ENCODE peak calls at places on chromosomes 1 and 21, in eight cellular contexts. W is GM12878, V is H1, J is HepG2, K is stomach, O is esophagus muscularis mucosa, X is sigmoid colon, R is breast epithelium. H is an unnamed sample.

GRCh38 chr1:168084396-168085231 is 52.1 kb downstream of the GPR161 start:
- DNase-seq in J (peak), K (peak), O (peak), W (no peak), R (no peak), V (peak), X (peak), H (peak)

GRCh38 chr21:29942033-29942432 is 2.2 kb upstream of the GRIK1 start:
- DNase-seq in V (no peak), W (no peak), R (no peak), K (no peak), X (no peak), O (no peak), J (no peak), H (no peak)

GRCh38 chr1:247332215-247332900 is 691 bp upstream of the ZNF496 start:
- DNase-seq in J (no peak), O (no peak), R (peak), X (peak), K (peak), W (no peak), V (no peak), H (peak)

GRCh38 chr1:157085416-157085815 is 14.2 kb downstream of the ETV3L start:
- DNase-seq in X (no peak), K (no peak), W (no peak), V (no peak), O (no peak), J (no peak), R (no peak), H (no peak)

GRCh38 chr1:209585672-209586071 is 2.2 kb downstream of the CAMK1G start:
- DNase-seq in X (peak), J (no peak), K (peak), R (no peak), O (no peak), V (no peak), W (no peak), H (peak)

GRCh38 chr1:183195146-183195571 is 9.1 kb downstream of the LAMC2 start:
- DNase-seq in J (no peak), R (no peak), V (no peak), K (no peak), O (no peak), X (no peak), W (no peak), H (no peak)

GRCh38 chr1:97192872-97193572 is 471.4 kb downstream of the PTBP2 start:
- DNase-seq in V (no peak), J (no peak), K (peak), O (no peak), W (no peak), X (no peak), R (peak), H (no peak)

GRCh38 chr1:78533536-78533935 is 42.8 kb downstream of the PTGFR start:
- DNase-seq in X (no peak), V (no peak), R (no peak), O (no peak), J (no peak), K (no peak), W (no peak), H (no peak)

GRCh38 chr1:21244986-21245687 is 45.1 kb downstream of the ECE1 start:
- DNase-seq in V (no peak), J (no peak), W (no peak), K (no peak), R (no peak), X (no peak), O (no peak), H (no peak)

GRCh38 chr1:119787776-119788175 is 19.1 kb upstream of the HMGCS2 start:
- DNase-seq in O (peak), W (no peak), X (no peak), R (no peak), K (no peak), V (no peak), J (no peak), H (no peak)

GRCh38 chr1:21338568-21339401 is 48.5 kb upstream of the ECE1 start:
- DNase-seq in R (peak), O (no peak), W (no peak), V (no peak), K (peak), J (peak), X (peak), H (peak)

GRCh38 chr21:28875078-28875477 is 117.6 kb downstream of the LTN1 start:
- DNase-seq in O (no peak), R (no peak), V (no peak), W (no peak), J (no peak), X (no peak), K (no peak), H (no peak)

GRCh38 chr1:243842978-243843490 is 7.0 kb downstream of the AKT3 start:
- DNase-seq in J (no peak), R (no peak), O (no peak), K (no peak), V (no peak), X (no peak), W (no peak), H (no peak)

GRCh38 chr21:29378814-29379213 is 80.1 kb downstream of the BACH1 start:
- DNase-seq in O (no peak), W (no peak), R (no peak), J (no peak), K (peak), X (no peak), V (no peak), H (no peak)

GRCh38 chr1:20359451-20360330 is 69.0 kb downstream of the VWA5B1 start:
- DNase-seq in V (no peak), J (no peak), K (peak), O (no peak), W (no peak), X (peak), R (peak), H (no peak)

GRCh38 chr1:236140705-236141446 is 1.5 kb upstream of the GPR137B start:
- DNase-seq in K (no peak), R (no peak), V (no peak), J (no peak), X (no peak), W (no peak), O (no peak), H (no peak)

GRCh38 chr1:109306832-109307362 is at the start of gene MYBPHL:
- DNase-seq in V (no peak), W (no peak), K (no peak), R (no peak), X (peak), O (no peak), J (no peak), H (no peak)

GRCh38 chr1:15557008-15557407 is 27.8 kb downstream of the AGMAT start:
- DNase-seq in J (no peak), W (no peak), K (no peak), O (no peak), X (no peak), V (no peak), R (no peak), H (no peak)

GRCh38 chr1:160993544-160993943 is 27.4 kb downstream of the F11R start:
- DNase-seq in X (no peak), O (no peak), K (no peak), R (no peak), V (no peak), W (no peak), J (peak), H (no peak)

GRCh38 chr1:41482001-41482765 is 2.3 kb downstream of the EDN2 start:
- DNase-seq in K (peak), W (no peak), O (no peak), R (peak), X (peak), J (no peak), V (no peak), H (peak)

GRCh38 chr1:111654839-111655238 is 35.2 kb downstream of the RAP1A start:
- DNase-seq in V (no peak), O (no peak), R (no peak), W (peak), K (no peak), J (no peak), X (no peak), H (no peak)

GRCh38 chr1:77876884-77877283 is 11.5 kb upstream of the NEXN start:
- DNase-seq in K (no peak), W (no peak), X (no peak), R (no peak), V (no peak), J (no peak), O (no peak), H (no peak)

GRCh38 chr1:40011198-40011597 is 29.3 kb upstream of the CAP1 start:
- DNase-seq in W (no peak), R (no peak), O (no peak), V (no peak), X (no peak), J (no peak), K (no peak), H (no peak)

GRCh38 chr21:31659286-31660133 is at the start of gene SOD1:
- DNase-seq in W (peak), R (peak), V (peak), J (peak), O (peak), K (peak), X (peak), H (peak)

GRCh38 chr1:241532864-241533263 is 686 bp downstream of the KMO start:
- DNase-seq in K (no peak), W (peak), X (no peak), J (no peak), V (no peak), O (no peak), R (no peak), H (peak)

GRCh38 chr1:227559926-227560325 is 3.4 kb upstream of the ZNF678 start:
- DNase-seq in K (no peak), J (no peak), W (no peak), X (no peak), O (no peak), V (no peak), R (no peak), H (no peak)

GRCh38 chr1:227560814-227561213 is 2.5 kb upstream of the ZNF678 start:
- DNase-seq in X (no peak), V (no peak), K (no peak), O (no peak), J (no peak), W (no peak), R (no peak), H (no peak)

GRCh38 chr1:227559499-227559898 is 3.9 kb upstream of the ZNF678 start:
- DNase-seq in R (no peak), O (no peak), J (no peak), K (no peak), W (no peak), V (no peak), X (no peak), H (no peak)

GRCh38 chr1:227561303-227561702 is 2.1 kb upstream of the ZNF678 start:
- DNase-seq in R (no peak), V (no peak), J (no peak), W (no peak), X (no peak), O (no peak), K (no peak), H (no peak)

DNA sequence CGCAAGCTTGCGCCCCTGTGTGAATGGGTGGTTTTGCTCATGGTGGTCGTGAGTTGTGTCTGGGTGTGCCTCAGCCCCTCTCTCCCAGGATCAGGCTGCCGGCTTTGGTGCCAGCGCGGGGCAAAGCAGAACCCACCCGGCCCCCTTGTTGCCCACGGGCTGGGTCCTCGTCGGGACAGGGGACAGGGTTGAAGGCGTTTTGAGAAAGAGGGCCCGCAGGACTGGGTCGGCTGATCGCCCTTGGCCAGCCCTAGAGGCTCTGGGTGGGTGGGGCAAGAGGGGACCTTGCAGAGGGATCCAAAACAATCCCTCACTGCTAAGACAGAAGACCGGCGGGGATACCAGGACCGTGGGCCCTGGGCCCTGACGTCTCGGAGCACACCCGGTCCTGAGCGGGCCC is 3.0 kb upstream of the ZNF678 start:
- DNase-seq in O (no peak), J (no peak), K (no peak), R (no peak), V (no peak), W (no peak), X (no peak), H (no peak)
- H3K4me3 ChIP-seq in O (peak), J (no peak), K (peak), R (peak), V (no peak), W (no peak), X (peak), H (no peak)

DNA sequence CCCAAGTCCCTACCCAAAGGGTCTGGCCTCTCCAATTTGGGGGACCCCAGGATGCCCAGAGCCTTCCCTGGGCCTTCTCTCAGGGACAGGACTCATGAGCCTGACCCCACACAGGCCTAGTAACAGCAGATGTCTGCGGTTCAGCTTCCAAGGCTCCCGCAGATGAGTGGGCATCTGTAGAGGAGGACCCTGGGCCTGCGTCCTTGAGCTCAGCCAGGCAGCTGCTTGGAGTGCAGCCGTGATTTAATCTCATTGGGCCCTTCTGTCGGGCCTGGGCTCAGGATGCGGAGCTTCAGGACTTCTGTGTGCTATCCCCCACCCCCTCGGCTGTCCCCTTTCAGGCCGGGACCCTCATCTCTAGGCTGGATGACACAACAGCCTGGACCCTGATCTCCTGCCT is 35.4 kb downstream of the IGSF21 start:
- DNase-seq in W (no peak), V (no peak), O (no peak), K (no peak), R (no peak), X (no peak), J (no peak), H (peak)
- H3K27ac ChIP-seq in W (no peak), V (no peak), O (no peak), K (no peak), R (no peak), X (no peak), J (no peak), H (no peak)

DNA sequence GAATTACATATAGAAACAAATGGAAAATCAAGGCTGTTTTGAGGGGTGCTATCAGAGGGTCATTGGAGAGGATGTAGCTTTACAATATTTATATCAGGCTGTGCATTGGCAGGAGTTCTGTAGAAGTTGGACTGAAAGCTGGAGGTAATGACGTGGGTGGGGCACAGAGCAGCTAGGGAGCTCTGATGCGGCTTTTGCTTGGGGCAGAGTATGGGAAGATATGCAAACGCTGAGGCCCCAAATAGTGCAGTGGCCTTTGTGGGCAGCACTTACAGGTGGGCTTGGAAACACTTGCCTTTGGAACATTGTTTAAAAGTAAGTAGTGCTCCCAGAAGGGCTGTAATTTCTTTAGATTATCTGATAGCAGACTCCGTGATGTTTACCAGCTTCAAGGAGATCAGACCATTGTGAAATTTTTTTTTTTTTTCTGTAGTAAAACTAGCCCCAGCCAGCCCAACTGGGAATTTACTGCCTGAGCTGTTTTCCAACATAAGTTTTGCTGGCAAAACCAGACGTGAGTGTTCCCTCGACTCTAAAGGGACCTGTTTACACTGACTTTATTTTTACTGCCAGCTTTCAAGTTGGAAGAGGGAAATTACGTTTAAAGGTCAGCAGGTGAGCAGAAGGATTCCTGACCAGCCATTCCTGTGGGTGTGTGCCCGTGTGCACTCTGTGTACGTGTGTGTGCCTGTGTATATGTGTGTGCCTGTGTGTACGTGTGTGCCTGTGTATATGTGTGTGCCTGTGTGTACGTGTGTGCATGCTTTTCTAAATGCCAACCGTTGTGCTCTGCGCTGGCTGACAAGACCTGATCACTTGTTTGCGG is at the start of gene MAB21L3:
- DNase-seq in V (no peak), W (peak), J (no peak), X (no peak), K (no peak), O (peak), R (no peak), H (no peak)
- TF ChIP-seq POLR2AphosphoS5 in V (no peak), W (no peak), J (no peak), X (no peak), K (no peak), O (no peak), R (no peak), H (no peak)

GRCh38 chr1:224928906-224929305 is 569 bp upstream of the DNAH14 start:
- DNase-seq in X (no peak), R (no peak), W (no peak), O (no peak), K (no peak), J (no peak), V (no peak), H (no peak)
- H3K4me3 ChIP-seq in X (no peak), R (no peak), W (no peak), O (peak), K (no peak), J (peak), V (no peak), H (no peak)

GRCh38 chr1:83692524-83693336 is 306.2 kb downstream of the TTLL7 start:
- DNase-seq in X (no peak), R (no peak), V (peak), K (no peak), O (no peak), W (peak), J (peak), H (peak)
- H3K27ac ChIP-seq in X (peak), R (no peak), V (peak), K (peak), O (peak), W (peak), J (no peak), H (peak)

GRCh38 chr1:67535474-67535873 is 105.3 kb upstream of the SERBP1 start:
- DNase-seq in X (peak), V (peak), J (peak), O (peak), R (peak), W (peak), K (peak), H (peak)
- TF ChIP-seq POLR2AphosphoS5 in X (no peak), V (no peak), J (no peak), O (no peak), R (peak), W (no peak), K (no peak), H (no peak)

GRCh38 chr1:23010734-23011449 is 4.8 kb downstream of the TEX46 start:
- DNase-seq in W (no peak), O (no peak), V (no peak), R (no peak), J (no peak), K (no peak), X (no peak), H (no peak)
- H3K4me3 ChIP-seq in W (no peak), O (no peak), V (no peak), R (no peak), J (no peak), K (no peak), X (no peak), H (no peak)

DNA sequence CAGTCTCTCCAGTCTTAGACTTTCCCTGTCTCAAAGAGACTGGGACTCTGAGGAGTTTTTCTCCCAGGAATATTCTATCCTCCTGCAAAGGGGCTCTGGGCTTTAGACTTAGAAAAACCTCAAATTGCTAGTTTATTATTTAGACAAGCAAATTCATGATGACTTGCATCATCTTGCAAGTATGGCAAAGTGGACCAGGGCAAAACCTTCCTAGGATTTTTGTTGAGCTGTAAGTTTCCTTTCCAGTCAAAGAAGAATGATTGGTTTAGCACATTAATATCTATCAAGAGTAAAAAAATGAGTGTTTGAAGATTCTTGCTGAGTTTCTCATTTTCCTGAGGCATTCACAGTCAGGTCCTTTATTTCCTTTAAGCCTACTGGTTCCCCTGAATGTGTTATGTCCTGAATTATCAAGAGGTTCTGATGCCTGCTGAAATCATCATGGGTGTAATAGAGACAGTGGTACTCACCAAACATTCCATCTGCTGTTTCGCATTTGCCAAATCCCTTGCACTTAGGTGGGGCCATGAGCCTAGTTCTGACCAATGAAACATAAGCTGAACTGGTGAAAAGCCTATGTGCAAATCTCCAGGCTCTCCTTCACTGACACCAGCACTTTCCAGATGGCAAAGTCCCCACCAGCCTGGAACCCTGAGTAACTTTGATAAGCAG is 25.2 kb upstream of the SPAG17 start:
- DNase-seq in R (no peak), X (no peak), V (no peak), W (no peak), K (no peak), J (no peak), O (no peak), H (no peak)
- H3K27ac ChIP-seq in R (no peak), X (no peak), V (no peak), W (no peak), K (no peak), J (no peak), O (no peak), H (no peak)

GRCh38 chr1:1827089-1827433 is 48.8 kb upstream of the NADK start:
- DNase-seq in R (no peak), V (no peak), W (no peak), K (no peak), J (no peak), X (no peak), O (no peak), H (peak)
- TF ChIP-seq POLR2AphosphoS5 in R (no peak), V (no peak), W (no peak), K (no peak), J (no peak), X (no peak), O (no peak), H (no peak)